ENCODE peak calls at places on chromosomes 11 and 22, in six cellular contexts. F is sigmoid colon, P is uterus, E is HCT116, H is A549, T is adrenal gland. M is an unnamed sample.
A peak's percentile ranks its signal among the peaks of the same experiment; 100 is the strongest.

GRCh38 chr22:30280495-30280894 is 8.8 kb downstream of the CASTOR1 start:
- DNase-seq in F (no peak), P (no peak), E (no peak), H (no peak), T (no peak), M (no peak)

GRCh38 chr11:39541945-39542351 is 1917.5 kb downstream of the LRRC4C start:
- DNase-seq in F (no peak), P (no peak), E (no peak), H (no peak), T (no peak), M (no peak)

GRCh38 chr11:16968196-16968595 is 46.0 kb downstream of the PLEKHA7 start:
- DNase-seq in F (no peak), P (no peak), E (no peak), H (no peak), T (no peak), M (no peak)

GRCh38 chr22:19105867-19106802 is 16.1 kb downstream of the DGCR2 start:
- DNase-seq in F (peak; percentile 68), P (no peak), E (no peak), H (peak; percentile 18), T (no peak), M (no peak)

GRCh38 chr11:71240061-71240690 is 12.2 kb downstream of the SHANK2 start:
- DNase-seq in F (peak; percentile 50), P (no peak), E (no peak), H (no peak), T (no peak), M (no peak)

GRCh38 chr11:95230054-95231034 is 658 bp downstream of the SESN3 start:
- DNase-seq in F (peak; percentile 64), P (peak; percentile 28), E (no peak), H (peak; percentile 7), T (peak; percentile 39), M (no peak)

GRCh38 chr22:38844661-38845367 is 986 bp upstream of the NPTXR start:
- DNase-seq in F (no peak), P (no peak), E (no peak), H (no peak), T (no peak), M (no peak)

GRCh38 chr11:86156397-86156977 is 87.6 kb upstream of the PICALM start:
- DNase-seq in F (no peak), P (no peak), E (no peak), H (no peak), T (no peak), M (no peak)

GRCh38 chr11:11537372-11537771 is 84.4 kb downstream of the GALNT18 start:
- DNase-seq in F (no peak), P (no peak), E (no peak), H (no peak), T (no peak), M (no peak)

GRCh38 chr11:96149743-96150555 is 193.0 kb downstream of the MAML2 start:
- DNase-seq in F (no peak), P (no peak), E (no peak), H (no peak), T (no peak), M (no peak)

GRCh38 chr22:43230983-43231723 is 44.2 kb upstream of the TTLL12 start:
- DNase-seq in F (no peak), P (peak; percentile 33), E (peak; percentile 51), H (peak; percentile 60), T (peak; percentile 77), M (peak; percentile 61)

GRCh38 chr11:58938398-58938797 is 890 bp upstream of the GLYATL1 start:
- DNase-seq in F (no peak), P (no peak), E (no peak), H (no peak), T (no peak), M (no peak)

GRCh38 chr11:13277719-13278619 is at the start of gene BMAL1:
- DNase-seq in F (peak; percentile 80), P (peak; percentile 44), E (no peak), H (peak; percentile 28), T (peak; percentile 63), M (peak; percentile 43)

GRCh38 chr11:65662247-65662801 is 392 bp downstream of the RELA start:
- DNase-seq in F (no peak), P (peak; percentile 56), E (no peak), H (no peak), T (no peak), M (no peak)

GRCh38 chr11:85685820-85686459 is at the start of gene CCDC89:
- DNase-seq in F (peak; percentile 92), P (peak; percentile 93), E (no peak), H (no peak), T (peak; percentile 75), M (peak; percentile 94)

GRCh38 chr11:12808519-12808918 is 134.3 kb downstream of the TEAD1 start:
- DNase-seq in F (no peak), P (no peak), E (no peak), H (no peak), T (no peak), M (peak; percentile 33)

GRCh38 chr22:29479417-29480261 is at the start of gene NEFH:
- DNase-seq in F (no peak), P (no peak), E (no peak), H (no peak), T (no peak), M (no peak)

GRCh38 chr11:85756401-85757200 is 54.3 kb downstream of the SYTL2 start:
- DNase-seq in F (no peak), P (no peak), E (no peak), H (no peak), T (no peak), M (no peak)

GRCh38 chr22:44736581-44737413 is 15.6 kb upstream of the ARHGAP8 start:
- DNase-seq in F (no peak), P (no peak), E (no peak), H (no peak), T (no peak), M (no peak)

GRCh38 chr11:9489366-9489765 is 28.6 kb downstream of the ZNF143 start:
- DNase-seq in F (no peak), P (no peak), E (no peak), H (no peak), T (no peak), M (peak; percentile 35)

GRCh38 chr11:123573291-123573690 is 81.1 kb downstream of the SCN3B start:
- DNase-seq in F (no peak), P (no peak), E (no peak), H (no peak), T (no peak), M (no peak)

GRCh38 chr11:99693941-99694492 is 673.3 kb downstream of the CNTN5 start:
- DNase-seq in F (no peak), P (no peak), E (no peak), H (peak; percentile 8), T (peak; percentile 20), M (peak; percentile 1)

GRCh38 chr11:76626921-76627391 is 43.6 kb downstream of the LRRC32 start:
- DNase-seq in F (peak; percentile 52), P (no peak), E (no peak), H (no peak), T (peak; percentile 17), M (peak; percentile 32)

GRCh38 chr11:35682230-35683195 is 19.9 kb downstream of the TRIM44 start:
- DNase-seq in F (no peak), P (no peak), E (no peak), H (no peak), T (no peak), M (no peak)

GRCh38 chr11:17479284-17480214 is 2.9 kb upstream of the ABCC8 start:
- DNase-seq in F (no peak), P (no peak), E (peak; percentile 49), H (peak; percentile 58), T (peak; percentile 35), M (peak; percentile 80)

DNA sequence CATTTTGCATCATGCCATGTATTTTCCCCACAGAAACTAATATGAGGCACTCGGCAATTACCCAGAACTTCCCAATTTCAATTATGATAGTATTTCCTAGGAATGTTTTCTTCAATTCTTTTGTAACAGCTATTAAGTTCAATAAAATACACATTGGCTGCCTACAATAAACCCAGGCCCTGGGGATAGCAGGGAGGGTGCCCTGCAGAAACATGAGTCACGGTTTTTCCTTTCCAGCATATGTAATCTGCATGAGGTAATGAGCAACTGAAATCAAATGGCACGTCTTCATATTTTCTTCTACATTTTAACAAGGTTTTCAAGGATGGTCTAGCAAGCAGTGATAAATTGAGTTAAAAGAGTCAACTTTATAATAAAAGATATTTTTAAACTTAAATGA is 32.0 kb downstream of the GUCY1A2 start:
- DNase-seq in F (no peak), P (peak; percentile 44), E (no peak), H (no peak), T (no peak), M (no peak)
- TF ChIP-seq POLR2A in F (no peak), P (no peak), E (no peak), H (no peak), T (no peak), M (no peak)

GRCh38 chr11:119739975-119740374 is 11.0 kb upstream of the NECTIN1 start:
- DNase-seq in F (no peak), P (no peak), E (no peak), H (no peak), T (no peak), M (no peak)
- TF ChIP-seq POLR2A in F (no peak), P (no peak), E (no peak), H (no peak), T (no peak), M (no peak)

DNA sequence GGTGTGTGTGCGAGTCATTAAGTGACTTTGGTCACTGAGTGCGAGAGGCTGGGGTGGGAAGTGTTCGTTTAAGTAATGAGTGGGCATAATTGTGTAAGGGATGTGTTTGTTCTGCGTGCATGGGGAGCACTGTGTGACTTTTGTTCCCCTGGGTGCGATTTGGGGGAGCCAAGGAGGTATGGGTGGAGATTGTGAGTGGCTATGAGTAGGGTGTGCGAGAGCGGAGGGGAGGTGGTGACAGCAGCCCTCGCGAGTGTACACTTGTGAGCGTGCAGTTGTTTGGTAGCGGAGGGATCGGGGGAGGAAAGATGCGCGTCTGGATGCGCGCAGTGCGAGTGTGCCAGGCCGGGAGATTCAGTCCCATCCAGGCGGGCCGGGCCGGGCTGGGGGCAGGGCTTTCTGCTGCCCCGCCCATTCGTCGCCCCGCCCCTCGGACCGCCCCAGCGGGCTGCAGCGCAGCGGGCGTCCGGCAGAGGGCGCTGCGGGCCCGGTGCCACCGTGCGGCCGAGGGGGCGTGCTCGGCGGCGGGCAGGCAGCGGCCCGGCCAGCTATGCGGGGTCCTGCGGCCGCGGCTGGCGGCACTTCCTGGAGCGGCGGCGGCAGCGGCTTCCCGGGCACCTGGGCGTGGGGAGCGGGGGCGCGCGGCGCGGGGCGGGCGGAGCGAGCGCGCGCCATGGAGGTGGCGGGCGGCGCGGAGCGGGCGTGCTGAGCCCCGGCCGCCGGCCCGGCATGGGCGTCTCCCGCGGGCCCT is at the start of gene DGKZ:
- DNase-seq in F (peak; percentile 93), P (peak; percentile 75), E (peak; percentile 35), H (peak; percentile 81), T (peak; percentile 84), M (peak; percentile 94)
- TF ChIP-seq POLR2A in F (no peak), P (no peak), E (peak; percentile 37), H (peak; percentile 49), T (peak; percentile 45), M (peak; percentile 72)

DNA sequence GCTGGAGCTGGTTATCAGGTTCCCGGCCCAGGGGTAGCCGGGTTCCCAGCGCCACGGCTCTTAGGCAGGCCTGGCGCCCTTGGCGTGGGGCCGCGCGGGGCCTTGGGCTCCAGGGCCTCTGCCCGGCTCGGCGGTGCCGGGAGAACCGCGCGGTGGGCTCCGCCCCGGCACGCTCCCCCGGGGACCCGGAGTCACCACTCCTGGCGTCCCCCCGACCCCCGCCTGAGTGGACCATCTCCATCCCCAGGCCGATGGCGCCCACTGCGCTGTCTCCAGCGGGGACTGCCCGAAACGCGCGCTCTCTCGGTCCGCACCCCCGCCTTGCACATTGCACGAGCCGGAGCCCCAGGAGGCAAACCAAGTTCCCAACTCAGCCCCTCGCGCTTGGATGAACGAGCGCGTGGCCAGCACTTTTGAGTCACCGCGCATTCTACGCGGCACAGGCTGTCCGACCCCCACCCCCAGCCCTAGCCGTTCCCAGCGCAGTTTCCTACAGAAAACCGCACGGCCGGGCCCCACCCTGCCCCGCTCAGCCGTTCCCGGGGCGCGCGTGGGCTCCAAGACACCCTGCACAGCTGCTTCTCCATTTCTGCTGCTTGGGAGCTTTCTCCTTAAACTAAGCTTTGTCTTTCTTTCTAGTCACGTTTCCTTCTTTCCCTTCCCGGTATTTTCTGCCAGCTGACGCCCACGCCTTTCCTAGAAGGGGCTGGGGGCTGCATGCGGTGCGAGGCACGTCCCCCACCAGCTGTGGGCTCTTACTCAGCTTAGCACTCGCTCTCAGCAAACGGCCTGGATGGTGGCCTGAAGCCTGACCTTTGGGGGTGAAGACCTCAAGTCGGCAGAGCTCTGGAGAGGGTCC is 650 bp upstream of the CHID1 start:
- DNase-seq in F (no peak), P (peak; percentile 41), E (no peak), H (no peak), T (peak; percentile 69), M (peak; percentile 56)
- TF ChIP-seq POLR2A in F (no peak), P (no peak), E (peak; percentile 74), H (peak; percentile 43), T (peak; percentile 49), M (no peak)